ENCODE peak calls at places on chromosomes 3 and 15, in eight cellular contexts. Z, V, Q, F, K, A, P and M are unnamed samples.
A peak's percentile ranks its signal among the peaks of the same experiment; 100 is the strongest.

GRCh38 chr15:58980351-58980939 is 7.0 kb upstream of the RNF111 start:
- DNase-seq in K (no peak), A (no peak), V (peak; percentile 40), P (peak; percentile 50), Q (no peak), F (no peak), Z (peak; percentile 34), M (no peak)

GRCh38 chr3:65262554-65262953 is 574.8 kb upstream of the ADAMTS9 start:
- DNase-seq in P (no peak), A (no peak), F (no peak), Q (no peak), Z (no peak), K (no peak), V (no peak), M (no peak)

GRCh38 chr3:53328750-53329149 is 18.6 kb downstream of the DCP1A start:
- DNase-seq in V (peak; percentile 47), K (no peak), Z (peak; percentile 19), Q (no peak), P (no peak), F (no peak), A (no peak), M (no peak)

GRCh38 chr15:78950906-78951840 is 6.3 kb upstream of the CTSH start:
- DNase-seq in Z (no peak), K (no peak), A (no peak), V (no peak), F (no peak), Q (no peak), P (peak; percentile 36), M (no peak)

GRCh38 chr15:73873889-73874511 is 636 bp downstream of the TBC1D21 start:
- DNase-seq in V (peak; percentile 68), Q (no peak), A (no peak), K (peak; percentile 52), P (peak; percentile 47), F (no peak), Z (peak; percentile 55), M (no peak)

GRCh38 chr3:126521122-126521891 is 2.6 kb upstream of the CHST13 start:
- DNase-seq in F (peak; percentile 60), Q (no peak), K (no peak), Z (no peak), P (no peak), A (no peak), V (no peak), M (no peak)

GRCh38 chr3:8458711-8459110 is 42.9 kb upstream of the LMCD1 start:
- DNase-seq in Z (no peak), Q (no peak), V (no peak), K (no peak), A (no peak), F (no peak), P (no peak), M (no peak)

GRCh38 chr3:185760550-185760949 is 64.3 kb downstream of the IGF2BP2 start:
- DNase-seq in Q (no peak), P (no peak), Z (no peak), F (no peak), V (no peak), K (no peak), A (peak; percentile 40), M (no peak)

GRCh38 chr3:140164922-140165590 is 230.1 kb downstream of the CLSTN2 start:
- DNase-seq in K (no peak), Z (no peak), F (no peak), Q (no peak), V (no peak), P (no peak), A (peak; percentile 17), M (peak; percentile 85)

GRCh38 chr3:177599331-177599730 is 402.0 kb upstream of the TBL1XR1 start:
- DNase-seq in V (no peak), K (no peak), Z (no peak), Q (no peak), A (no peak), F (no peak), P (no peak), M (no peak)

GRCh38 chr3:187136936-187137335 is 2.4 kb downstream of the RPL39L start:
- DNase-seq in Q (no peak), K (no peak), Z (no peak), A (no peak), P (no peak), F (no peak), V (no peak), M (no peak)

GRCh38 chr15:100764778-100765457 is 114.7 kb upstream of the ALDH1A3 start:
- DNase-seq in P (no peak), Q (peak; percentile 12), Z (peak; percentile 45), A (peak; percentile 44), V (no peak), K (no peak), F (peak; percentile 54), M (peak; percentile 90)

GRCh38 chr15:27064080-27064479 is 93.1 kb downstream of the GABRG3 start:
- DNase-seq in A (no peak), Q (no peak), F (no peak), Z (no peak), K (no peak), V (no peak), P (no peak), M (no peak)

GRCh38 chr3:144039661-144040060 is 68.0 kb downstream of the DIPK2A start:
- DNase-seq in V (no peak), A (no peak), F (no peak), Q (no peak), P (no peak), Z (no peak), K (no peak), M (no peak)

DNA sequence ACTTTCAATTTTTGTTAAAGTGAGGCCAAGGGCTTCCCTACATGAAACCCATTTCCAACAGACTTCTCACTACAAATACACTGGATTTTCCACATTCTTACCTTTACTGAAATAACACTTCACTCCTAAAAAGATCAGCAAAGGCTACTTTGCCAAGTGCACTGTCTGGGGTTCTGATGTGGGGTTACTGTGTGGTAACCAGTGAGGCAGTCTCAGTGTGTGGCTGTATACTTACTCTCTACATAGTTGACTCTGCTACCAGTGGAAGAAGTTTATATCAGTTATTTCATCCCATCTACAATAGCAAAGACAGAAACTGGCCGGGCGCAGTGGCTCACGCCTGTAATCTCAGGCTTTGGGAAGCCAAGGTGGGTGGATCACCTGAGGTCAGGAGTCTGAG is 5.6 kb downstream of the WDR82 start:
- DNase-seq in V (no peak), P (no peak), F (no peak), A (no peak), K (no peak), Q (no peak), Z (no peak), M (no peak)
- TF ChIP-seq EP300 in V (no peak), P (no peak), F (no peak), A (no peak), K (no peak), Q (no peak), Z (no peak), M (no peak)

GRCh38 chr3:134419214-134419965 is 45.1 kb upstream of the AMOTL2 start:
- DNase-seq in V (no peak), F (no peak), Q (no peak), Z (no peak), A (no peak), K (no peak), P (no peak), M (no peak)
- TF ChIP-seq EP300 in V (no peak), F (no peak), Q (no peak), Z (no peak), A (no peak), K (no peak), P (no peak), M (no peak)

DNA sequence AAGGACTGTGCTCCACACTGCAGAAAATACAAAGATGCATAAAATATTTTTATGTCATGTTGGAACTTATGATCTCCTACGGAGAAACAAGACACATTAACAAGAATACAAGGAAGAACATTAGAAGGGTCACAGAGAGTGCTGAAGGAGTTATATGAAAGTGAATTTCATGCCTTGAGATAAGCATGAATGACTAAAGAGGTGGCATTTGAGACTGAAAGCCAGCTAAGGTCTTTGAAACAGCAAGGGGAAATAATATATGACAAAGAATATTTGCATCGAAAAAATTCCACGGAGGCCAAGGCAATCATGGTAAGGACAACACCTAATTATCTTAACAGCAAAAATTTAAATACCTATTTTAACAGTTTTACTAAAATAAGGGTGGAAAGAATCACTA is 12.5 kb downstream of the GSK3B start:
- DNase-seq in A (no peak), Q (no peak), K (no peak), F (no peak), P (no peak), Z (no peak), V (no peak), M (no peak)
- TF ChIP-seq EP300 in A (no peak), Q (no peak), K (no peak), F (no peak), P (no peak), Z (no peak), V (no peak), M (no peak)

GRCh38 chr3:125165948-125166553 is 46.5 kb downstream of the SLC12A8 start:
- DNase-seq in F (no peak), Z (no peak), V (no peak), P (no peak), A (no peak), K (no peak), Q (no peak), M (no peak)
- TF ChIP-seq EP300 in F (no peak), Z (no peak), V (no peak), P (no peak), A (no peak), K (no peak), Q (no peak), M (no peak)